ENCODE peak calls at places on chromosome 7, in seven cellular contexts. One of them, this sample, is unnamed.

GRCh38 chr7:28076421-28077163 is 104.0 kb downstream of the JAZF1 start:
- DNase-seq in Peyer's patch: no peak
- DNase-seq in testis: no peak
- DNase-seq in transverse colon: no peak
- DNase-seq in gastrocnemius medialis: no peak
- DNase-seq in heart left ventricle: no peak
- DNase-seq in stomach: no peak
- DNase-seq in this sample: no peak

GRCh38 chr7:36648441-36648840 is 75.9 kb downstream of the AOAH start:
- DNase-seq in Peyer's patch: no peak
- DNase-seq in testis: no peak
- DNase-seq in transverse colon: no peak
- DNase-seq in gastrocnemius medialis: no peak
- DNase-seq in heart left ventricle: no peak
- DNase-seq in stomach: no peak
- DNase-seq in this sample: no peak

GRCh38 chr7:158548726-158549125 is 38.9 kb downstream of the PTPRN2 start:
- DNase-seq in Peyer's patch: no peak
- DNase-seq in testis: no peak
- DNase-seq in transverse colon: no peak
- DNase-seq in gastrocnemius medialis: no peak
- DNase-seq in heart left ventricle: no peak
- DNase-seq in stomach: no peak
- DNase-seq in this sample: no peak

GRCh38 chr7:85186521-85187241 is at the start of gene SEMA3D:
- DNase-seq in Peyer's patch: peak
- DNase-seq in testis: peak
- DNase-seq in transverse colon: peak
- DNase-seq in gastrocnemius medialis: peak
- DNase-seq in heart left ventricle: peak
- DNase-seq in stomach: peak
- DNase-seq in this sample: no peak

GRCh38 chr7:74502216-74502891 is 48.6 kb downstream of the GTF2IRD1 start:
- DNase-seq in Peyer's patch: no peak
- DNase-seq in testis: no peak
- DNase-seq in transverse colon: peak
- DNase-seq in gastrocnemius medialis: peak
- DNase-seq in heart left ventricle: peak
- DNase-seq in stomach: peak
- DNase-seq in this sample: no peak

GRCh38 chr7:16822029-16822428 is 17.2 kb upstream of the AGR2 start:
- DNase-seq in Peyer's patch: no peak
- DNase-seq in testis: no peak
- DNase-seq in transverse colon: no peak
- DNase-seq in gastrocnemius medialis: no peak
- DNase-seq in heart left ventricle: no peak
- DNase-seq in stomach: no peak
- DNase-seq in this sample: no peak

GRCh38 chr7:28759373-28760013 is 198.6 kb downstream of the TRIL start:
- DNase-seq in Peyer's patch: no peak
- DNase-seq in testis: no peak
- DNase-seq in transverse colon: no peak
- DNase-seq in gastrocnemius medialis: no peak
- DNase-seq in heart left ventricle: no peak
- DNase-seq in stomach: no peak
- DNase-seq in this sample: no peak

GRCh38 chr7:131327049-131327625 is 539 bp upstream of the MKLN1 start:
- DNase-seq in Peyer's patch: peak
- DNase-seq in testis: peak
- DNase-seq in transverse colon: peak
- DNase-seq in gastrocnemius medialis: peak
- DNase-seq in heart left ventricle: no peak
- DNase-seq in stomach: no peak
- DNase-seq in this sample: no peak

GRCh38 chr7:117051808-117052207 is 98.5 kb downstream of the ST7 start:
- DNase-seq in Peyer's patch: no peak
- DNase-seq in testis: no peak
- DNase-seq in transverse colon: no peak
- DNase-seq in gastrocnemius medialis: no peak
- DNase-seq in heart left ventricle: no peak
- DNase-seq in stomach: no peak
- DNase-seq in this sample: no peak

GRCh38 chr7:36207451-36208291 is 54.6 kb downstream of the EEPD1 start:
- DNase-seq in Peyer's patch: no peak
- DNase-seq in testis: peak
- DNase-seq in transverse colon: peak
- DNase-seq in gastrocnemius medialis: peak
- DNase-seq in heart left ventricle: peak
- DNase-seq in stomach: peak
- DNase-seq in this sample: peak

GRCh38 chr7:132739271-132739955 is 163.1 kb upstream of the PLXNA4 start:
- DNase-seq in Peyer's patch: no peak
- DNase-seq in testis: no peak
- DNase-seq in transverse colon: no peak
- DNase-seq in gastrocnemius medialis: peak
- DNase-seq in heart left ventricle: peak
- DNase-seq in stomach: no peak
- DNase-seq in this sample: no peak

GRCh38 chr7:70446448-70447143 is 685.3 kb upstream of the GALNT17 start:
- DNase-seq in Peyer's patch: no peak
- DNase-seq in testis: no peak
- DNase-seq in transverse colon: no peak
- DNase-seq in gastrocnemius medialis: no peak
- DNase-seq in heart left ventricle: no peak
- DNase-seq in stomach: no peak
- DNase-seq in this sample: no peak

GRCh38 chr7:97015787-97016391 is 8.7 kb downstream of the DLX5 start:
- DNase-seq in Peyer's patch: no peak
- DNase-seq in testis: no peak
- DNase-seq in transverse colon: no peak
- DNase-seq in gastrocnemius medialis: no peak
- DNase-seq in heart left ventricle: no peak
- DNase-seq in stomach: no peak
- DNase-seq in this sample: no peak

GRCh38 chr7:43784030-43785001 is 25.8 kb downstream of the BLVRA start:
- DNase-seq in Peyer's patch: no peak
- DNase-seq in testis: no peak
- DNase-seq in transverse colon: no peak
- DNase-seq in gastrocnemius medialis: no peak
- DNase-seq in heart left ventricle: no peak
- DNase-seq in stomach: no peak
- DNase-seq in this sample: no peak

GRCh38 chr7:94838717-94839116 is 68.7 kb upstream of the PPP1R9A start:
- DNase-seq in Peyer's patch: no peak
- DNase-seq in testis: no peak
- DNase-seq in transverse colon: no peak
- DNase-seq in gastrocnemius medialis: no peak
- DNase-seq in heart left ventricle: no peak
- DNase-seq in stomach: no peak
- DNase-seq in this sample: no peak

GRCh38 chr7:144812379-144813283 is 23.2 kb downstream of the TPK1 start:
- DNase-seq in Peyer's patch: peak
- DNase-seq in testis: no peak
- DNase-seq in transverse colon: no peak
- DNase-seq in gastrocnemius medialis: no peak
- DNase-seq in heart left ventricle: no peak
- DNase-seq in stomach: no peak
- DNase-seq in this sample: no peak

GRCh38 chr7:151008511-151009323 is 15.6 kb downstream of the ATG9B start:
- DNase-seq in Peyer's patch: peak
- DNase-seq in testis: peak
- DNase-seq in transverse colon: peak
- DNase-seq in gastrocnemius medialis: no peak
- DNase-seq in heart left ventricle: peak
- DNase-seq in stomach: no peak
- DNase-seq in this sample: peak

GRCh38 chr7:828793-829561 is 3.3 kb upstream of the SUN1 start:
- DNase-seq in Peyer's patch: no peak
- DNase-seq in testis: no peak
- DNase-seq in transverse colon: no peak
- DNase-seq in gastrocnemius medialis: peak
- DNase-seq in heart left ventricle: peak
- DNase-seq in stomach: no peak
- DNase-seq in this sample: no peak

GRCh38 chr7:139034855-139035587 is 821 bp downstream of the ZC3HAV1L start:
- DNase-seq in Peyer's patch: no peak
- DNase-seq in testis: peak
- DNase-seq in transverse colon: peak
- DNase-seq in gastrocnemius medialis: no peak
- DNase-seq in heart left ventricle: peak
- DNase-seq in stomach: no peak
- DNase-seq in this sample: peak

GRCh38 chr7:148847815-148848726 is 36.0 kb downstream of the EZH2 start:
- DNase-seq in Peyer's patch: no peak
- DNase-seq in testis: no peak
- DNase-seq in transverse colon: no peak
- DNase-seq in gastrocnemius medialis: no peak
- DNase-seq in heart left ventricle: no peak
- DNase-seq in stomach: no peak
- DNase-seq in this sample: no peak

GRCh38 chr7:106102387-106102966 is 9.6 kb downstream of the SYPL1 start:
- DNase-seq in Peyer's patch: no peak
- DNase-seq in testis: no peak
- DNase-seq in transverse colon: no peak
- DNase-seq in gastrocnemius medialis: peak
- DNase-seq in heart left ventricle: no peak
- DNase-seq in stomach: no peak
- DNase-seq in this sample: no peak

GRCh38 chr7:98879198-98879988 is 1.1 kb downstream of the TRRAP start:
- DNase-seq in Peyer's patch: peak
- DNase-seq in testis: peak
- DNase-seq in transverse colon: peak
- DNase-seq in gastrocnemius medialis: peak
- DNase-seq in heart left ventricle: peak
- DNase-seq in stomach: no peak
- DNase-seq in this sample: no peak

GRCh38 chr7:82010416-82010815 is 240.6 kb upstream of the HGF start:
- DNase-seq in Peyer's patch: no peak
- DNase-seq in testis: no peak
- DNase-seq in transverse colon: no peak
- DNase-seq in gastrocnemius medialis: no peak
- DNase-seq in heart left ventricle: no peak
- DNase-seq in stomach: no peak
- DNase-seq in this sample: no peak

GRCh38 chr7:139631520-139632031 is 108.1 kb downstream of the CLEC2L start:
- DNase-seq in Peyer's patch: no peak
- DNase-seq in testis: no peak
- DNase-seq in transverse colon: no peak
- DNase-seq in gastrocnemius medialis: no peak
- DNase-seq in heart left ventricle: no peak
- DNase-seq in stomach: no peak
- DNase-seq in this sample: no peak

GRCh38 chr7:80632074-80632473 is 6.4 kb upstream of the CD36 start:
- DNase-seq in Peyer's patch: no peak
- DNase-seq in testis: no peak
- DNase-seq in transverse colon: no peak
- DNase-seq in gastrocnemius medialis: no peak
- DNase-seq in heart left ventricle: no peak
- DNase-seq in stomach: no peak
- DNase-seq in this sample: no peak
- TF ChIP-seq POLR2A in Peyer's patch: no peak
- TF ChIP-seq POLR2A in testis: no peak
- TF ChIP-seq POLR2A in transverse colon: no peak
- TF ChIP-seq POLR2A in gastrocnemius medialis: no peak
- TF ChIP-seq POLR2A in heart left ventricle: no peak
- TF ChIP-seq POLR2A in stomach: no peak
- TF ChIP-seq POLR2A in this sample: no peak

DNA sequence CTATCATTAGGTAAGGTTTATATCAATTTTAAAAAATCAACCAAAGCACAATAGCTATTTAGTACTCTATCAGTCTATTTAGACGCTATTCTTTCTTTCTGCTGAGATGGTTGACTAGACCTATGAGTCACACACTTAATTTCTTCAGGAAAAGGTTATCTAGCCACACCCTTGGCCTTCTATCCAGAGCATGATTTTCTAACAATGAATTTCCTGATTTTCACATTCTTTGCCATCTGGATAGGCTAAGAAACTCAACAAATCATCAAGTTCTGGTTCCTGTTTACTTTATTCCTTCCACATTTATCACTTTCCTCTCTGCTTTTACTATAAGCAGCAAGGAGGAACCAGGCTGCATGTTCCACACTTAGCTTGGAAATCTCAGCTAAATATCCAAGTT is 8.1 kb downstream of the PRPS1L1 start:
- DNase-seq in Peyer's patch: no peak
- DNase-seq in testis: no peak
- DNase-seq in transverse colon: no peak
- DNase-seq in gastrocnemius medialis: no peak
- DNase-seq in heart left ventricle: no peak
- DNase-seq in stomach: no peak
- DNase-seq in this sample: no peak
- TF ChIP-seq POLR2A in Peyer's patch: no peak
- TF ChIP-seq POLR2A in testis: no peak
- TF ChIP-seq POLR2A in transverse colon: no peak
- TF ChIP-seq POLR2A in gastrocnemius medialis: no peak
- TF ChIP-seq POLR2A in heart left ventricle: no peak
- TF ChIP-seq POLR2A in stomach: no peak
- TF ChIP-seq POLR2A in this sample: no peak

GRCh38 chr7:152025077-152025936 is at the start of gene GALNT11:
- DNase-seq in Peyer's patch: peak
- DNase-seq in testis: peak
- DNase-seq in transverse colon: peak
- DNase-seq in gastrocnemius medialis: peak
- DNase-seq in heart left ventricle: peak
- DNase-seq in stomach: peak
- DNase-seq in this sample: peak
- TF ChIP-seq POLR2A in Peyer's patch: peak
- TF ChIP-seq POLR2A in testis: no peak
- TF ChIP-seq POLR2A in transverse colon: peak
- TF ChIP-seq POLR2A in gastrocnemius medialis: peak
- TF ChIP-seq POLR2A in heart left ventricle: peak
- TF ChIP-seq POLR2A in stomach: no peak
- TF ChIP-seq POLR2A in this sample: peak

DNA sequence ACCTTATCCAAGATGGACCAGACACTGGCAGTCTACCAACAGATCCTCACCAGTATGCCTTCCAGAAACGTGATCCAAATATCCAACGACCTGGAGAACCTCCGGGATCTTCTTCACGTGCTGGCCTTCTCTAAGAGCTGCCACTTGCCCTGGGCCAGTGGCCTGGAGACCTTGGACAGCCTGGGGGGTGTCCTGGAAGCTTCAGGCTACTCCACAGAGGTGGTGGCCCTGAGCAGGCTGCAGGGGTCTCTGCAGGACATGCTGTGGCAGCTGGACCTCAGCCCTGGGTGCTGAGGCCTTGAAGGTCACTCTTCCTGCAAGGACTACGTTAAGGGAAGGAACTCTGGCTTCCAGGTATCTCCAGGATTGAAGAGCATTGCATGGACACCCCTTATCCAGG is 13.4 kb downstream of the LEP start:
- DNase-seq in Peyer's patch: no peak
- DNase-seq in testis: no peak
- DNase-seq in transverse colon: no peak
- DNase-seq in gastrocnemius medialis: no peak
- DNase-seq in heart left ventricle: no peak
- DNase-seq in stomach: no peak
- DNase-seq in this sample: no peak
- TF ChIP-seq POLR2A in Peyer's patch: no peak
- TF ChIP-seq POLR2A in testis: no peak
- TF ChIP-seq POLR2A in transverse colon: no peak
- TF ChIP-seq POLR2A in gastrocnemius medialis: no peak
- TF ChIP-seq POLR2A in heart left ventricle: no peak
- TF ChIP-seq POLR2A in stomach: no peak
- TF ChIP-seq POLR2A in this sample: no peak

This sample was measured in uterus.